ENCODE peak calls at places on chromosome 21, in eight cellular contexts. F is fibroblast of lung, X is GM23248, P is Panc1, R is Karpas-422, Q is DND-41, N is fibroblast of the aortic adventitia, J is fibroblast of mammary gland. D is an unnamed sample.

GRCh38 chr21:28547795-28548194 is 444.9 kb downstream of the LTN1 start:
- DNase-seq in N (peak), F (no peak), J (no peak), Q (no peak), X (peak), R (peak), P (no peak), D (no peak)

GRCh38 chr21:40640427-40640826 is 206.5 kb downstream of the DSCAM start:
- DNase-seq in X (no peak), F (no peak), J (no peak), Q (no peak), R (no peak), N (no peak), P (no peak), D (no peak)

GRCh38 chr21:18725653-18726052 is 322.1 kb upstream of the TMPRSS15 start:
- DNase-seq in J (no peak), Q (no peak), N (no peak), F (no peak), X (no peak), R (no peak), P (no peak), D (no peak)

GRCh38 chr21:22965455-22966125 is 1967.4 kb downstream of the NCAM2 start:
- DNase-seq in Q (no peak), J (no peak), F (no peak), N (no peak), X (no peak), R (no peak), P (no peak), D (no peak)

GRCh38 chr21:16992448-16992847 is 520.4 kb upstream of the CXADR start:
- DNase-seq in R (no peak), Q (no peak), X (no peak), N (no peak), J (no peak), P (no peak), F (no peak), D (no peak)

GRCh38 chr21:28605138-28605537 is 387.5 kb downstream of the LTN1 start:
- DNase-seq in R (peak), F (no peak), Q (peak), P (no peak), J (no peak), N (no peak), X (no peak), D (peak)

GRCh38 chr21:25790122-25790951 is 55.6 kb downstream of the GABPA start:
- DNase-seq in F (peak), P (peak), N (peak), J (peak), Q (peak), X (peak), R (peak), D (peak)

GRCh38 chr21:16496594-16496993 is 766.8 kb downstream of the USP25 start:
- DNase-seq in P (no peak), Q (no peak), X (no peak), J (no peak), N (no peak), R (no peak), F (no peak), D (no peak)

GRCh38 chr21:46325073-46325912 is 1.3 kb downstream of the PCNT start:
- DNase-seq in R (peak), J (peak), F (peak), X (peak), Q (peak), N (peak), P (no peak), D (peak)

GRCh38 chr21:18499761-18500376 is 96.3 kb upstream of the TMPRSS15 start:
- DNase-seq in F (peak), X (peak), N (peak), Q (peak), P (no peak), R (peak), J (peak), D (peak)

GRCh38 chr21:15422761-15423160 is 307.0 kb upstream of the USP25 start:
- DNase-seq in R (no peak), P (no peak), N (peak), J (peak), F (peak), X (peak), Q (no peak), D (no peak)

GRCh38 chr21:39444406-39445145 is 1.0 kb downstream of the LCA5L start:
- DNase-seq in J (peak), R (no peak), X (peak), Q (no peak), F (peak), P (no peak), N (peak), D (no peak)

GRCh38 chr21:23951251-23951650 is 1656.0 kb downstream of the MRPL39 start:
- DNase-seq in F (peak), Q (no peak), J (peak), R (no peak), X (no peak), P (peak), N (peak), D (no peak)

GRCh38 chr21:29985866-29986265 is 46.1 kb upstream of the GRIK1 start:
- DNase-seq in F (no peak), Q (no peak), R (no peak), J (no peak), P (no peak), N (no peak), X (no peak), D (no peak)

GRCh38 chr21:14875704-14876364 is 189.0 kb downstream of the NRIP1 start:
- DNase-seq in N (no peak), P (no peak), J (no peak), X (no peak), Q (no peak), R (no peak), F (no peak), D (peak)

GRCh38 chr21:18384771-18385170 is 18.8 kb downstream of the TMPRSS15 start:
- DNase-seq in N (peak), Q (no peak), F (no peak), J (peak), P (no peak), X (peak), R (peak), D (peak)

GRCh38 chr21:27213328-27213727 is 246.4 kb upstream of the ADAMTS5 start:
- DNase-seq in P (no peak), J (peak), N (peak), Q (no peak), X (peak), F (peak), R (no peak), D (no peak)

GRCh38 chr21:27034796-27035195 is 67.9 kb upstream of the ADAMTS5 start:
- DNase-seq in N (no peak), J (no peak), Q (no peak), F (no peak), P (no peak), X (no peak), R (no peak), D (no peak)

GRCh38 chr21:28247454-28248020 is 745.1 kb downstream of the LTN1 start:
- DNase-seq in N (no peak), X (no peak), Q (no peak), R (no peak), F (no peak), P (no peak), J (no peak), D (no peak)

GRCh38 chr21:44917446-44918106 is 3.1 kb downstream of the ITGB2 start:
- DNase-seq in R (no peak), J (no peak), X (no peak), F (no peak), P (no peak), Q (no peak), N (no peak), D (no peak)

GRCh38 chr21:44918581-44919033 is 2.1 kb downstream of the ITGB2 start:
- DNase-seq in N (no peak), Q (no peak), J (no peak), R (no peak), F (no peak), P (no peak), X (no peak), D (no peak)

GRCh38 chr21:44919111-44919912 is 1.4 kb downstream of the ITGB2 start:
- DNase-seq in X (peak), P (no peak), R (no peak), N (no peak), F (no peak), Q (no peak), J (no peak), D (no peak)

GRCh38 chr21:44916965-44917364 is 3.7 kb downstream of the ITGB2 start:
- DNase-seq in Q (no peak), P (no peak), R (no peak), X (no peak), J (no peak), N (no peak), F (no peak), D (no peak)

DNA sequence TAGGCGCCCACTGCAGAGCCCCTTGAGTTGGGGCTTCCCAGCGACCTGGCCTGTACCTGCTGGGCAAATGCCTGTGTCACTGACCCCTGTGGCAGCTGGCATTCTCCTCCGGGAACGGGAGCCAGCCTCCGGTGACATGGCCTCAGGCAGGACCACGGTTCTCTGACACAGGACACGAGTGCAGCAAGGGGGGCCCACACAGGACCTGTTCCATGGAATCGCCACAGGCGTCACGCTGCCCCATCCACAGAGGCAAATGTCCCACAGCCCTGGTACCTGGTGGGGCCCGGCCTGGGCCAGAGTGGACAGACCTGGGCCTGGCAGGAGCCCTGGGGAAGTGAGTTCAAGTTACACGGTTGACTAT is 2.6 kb downstream of the ITGB2 start:
- DNase-seq in J (no peak), X (no peak), F (no peak), Q (no peak), R (no peak), P (no peak), N (no peak), D (no peak)
- H3K4me3 ChIP-seq in J (no peak), X (no peak), F (no peak), Q (no peak), R (no peak), P (no peak), N (no peak), D (no peak)

DNA sequence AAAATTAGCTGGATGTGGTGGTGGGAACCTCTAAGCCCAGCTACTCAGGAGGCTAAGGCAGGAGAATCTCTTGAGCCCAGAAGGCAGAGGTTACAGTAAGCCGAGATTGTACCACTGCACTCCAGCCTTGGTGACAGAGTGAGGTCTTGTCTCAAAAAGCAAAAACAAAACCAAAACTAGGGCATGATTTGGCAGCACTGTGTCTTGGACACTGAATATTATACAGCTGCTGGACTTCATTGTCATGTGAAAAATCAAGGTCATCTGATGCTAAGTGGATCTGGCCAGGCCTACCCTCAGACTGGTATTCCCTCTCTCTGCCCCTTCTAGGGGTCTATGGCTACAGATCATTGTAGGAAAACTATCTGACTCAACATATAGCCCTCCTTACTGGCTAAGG is 55.2 kb upstream of the MRPS6 start:
- DNase-seq in J (no peak), F (no peak), R (peak), X (no peak), Q (no peak), N (no peak), P (no peak), D (peak)
- H3K4me3 ChIP-seq in J (no peak), F (no peak), R (peak), X (no peak), Q (no peak), N (no peak), P (no peak), D (peak)

DNA sequence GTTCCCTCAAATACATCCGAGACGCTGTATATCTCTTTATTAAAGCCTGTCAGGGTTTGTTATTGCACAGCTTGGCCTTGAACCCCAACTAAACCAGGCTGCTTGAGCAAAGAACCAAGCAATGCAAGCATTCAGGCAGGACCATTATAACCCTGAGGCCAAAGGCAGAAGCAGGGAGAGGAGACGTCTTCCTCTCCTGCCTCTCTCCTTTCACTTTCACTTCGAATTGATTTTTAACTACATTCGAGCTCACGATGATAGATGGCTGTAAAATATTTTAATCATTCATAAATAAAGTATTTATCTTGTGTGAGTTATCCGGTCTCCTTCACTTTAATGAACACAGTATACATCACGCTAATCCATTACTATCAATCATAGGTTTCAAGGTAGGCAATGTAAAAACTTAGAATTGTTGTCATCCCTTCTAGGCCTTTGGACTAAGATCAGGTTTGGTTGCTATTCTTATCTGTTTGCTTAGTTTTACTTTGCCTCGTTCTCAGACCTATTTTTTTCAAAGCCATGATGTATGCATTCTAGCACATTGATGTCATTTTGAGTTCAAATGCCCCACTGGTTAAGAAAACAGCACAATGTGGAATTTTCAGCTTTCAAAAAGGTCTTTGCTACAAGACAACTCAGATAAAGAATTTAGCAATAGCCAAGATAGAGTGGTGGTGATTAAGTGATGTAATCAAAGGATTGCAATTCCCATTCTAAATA is 480.2 kb upstream of the RUNX1 start:
- DNase-seq in N (peak), F (peak), Q (peak), P (no peak), J (no peak), R (peak), X (no peak), D (peak)
- H3K4me3 ChIP-seq in N (no peak), F (peak), Q (peak), P (peak), J (no peak), R (peak), X (no peak), D (peak)

DNA sequence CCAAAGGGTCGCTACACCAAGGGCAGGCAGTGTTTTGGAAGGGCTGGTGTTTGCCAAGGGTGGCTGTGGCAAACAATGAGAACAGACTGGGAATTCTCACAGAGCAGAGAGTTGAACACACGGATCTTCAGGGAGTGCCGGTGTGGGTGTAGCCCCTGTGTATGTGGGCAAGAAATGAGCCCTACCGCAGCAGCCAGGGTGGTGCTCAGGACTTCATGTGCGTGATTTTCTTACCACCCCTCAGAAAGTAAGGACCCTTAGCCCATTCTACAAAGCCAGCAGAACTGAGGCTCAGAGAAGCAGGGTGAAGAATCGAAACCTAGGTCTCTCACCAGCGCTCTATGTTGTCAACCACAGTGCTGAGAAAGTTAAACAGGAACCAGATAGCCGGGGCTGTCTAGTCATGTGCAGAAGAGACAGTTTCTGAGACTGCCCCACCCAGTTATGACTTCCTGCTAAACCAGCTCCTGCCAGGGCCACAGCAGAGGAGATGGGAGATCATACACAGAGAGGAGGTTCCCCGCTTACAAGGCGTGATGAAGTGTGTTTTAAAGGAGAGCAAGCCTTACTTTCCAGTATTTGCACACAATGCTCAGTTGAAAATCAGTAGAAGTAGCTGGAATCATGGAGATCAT is 21.9 kb upstream of the MORC3 start:
- DNase-seq in F (no peak), R (peak), Q (peak), P (no peak), J (no peak), N (peak), X (peak), D (peak)
- H3K4me3 ChIP-seq in F (no peak), R (no peak), Q (no peak), P (no peak), J (no peak), N (no peak), X (peak), D (peak)

GRCh38 chr21:42301371-42302291 is 13.6 kb downstream of the TFF3 start:
- DNase-seq in R (no peak), X (no peak), F (no peak), P (no peak), N (no peak), Q (no peak), J (no peak), D (no peak)

GRCh38 chr21:42300045-42300583 is 15.1 kb downstream of the TFF3 start:
- DNase-seq in R (no peak), X (no peak), F (no peak), P (no peak), Q (no peak), N (no peak), J (no peak), D (no peak)

GRCh38 chr21:42302292-42302650 is 12.9 kb downstream of the TFF3 start:
- DNase-seq in X (no peak), R (no peak), Q (no peak), P (no peak), F (no peak), N (no peak), J (no peak), D (no peak)

GRCh38 chr21:42299324-42300044 is 15.7 kb downstream of the TFF3 start:
- DNase-seq in J (no peak), F (no peak), P (no peak), Q (peak), R (no peak), N (no peak), X (no peak), D (no peak)

GRCh38 chr21:42300956-42301355 is 14.3 kb downstream of the TFF3 start:
- DNase-seq in J (no peak), R (no peak), N (no peak), F (no peak), X (no peak), Q (no peak), P (no peak), D (no peak)
- H3K4me3 ChIP-seq in J (no peak), R (no peak), N (no peak), F (no peak), X (no peak), Q (no peak), P (no peak), D (no peak)

DNA sequence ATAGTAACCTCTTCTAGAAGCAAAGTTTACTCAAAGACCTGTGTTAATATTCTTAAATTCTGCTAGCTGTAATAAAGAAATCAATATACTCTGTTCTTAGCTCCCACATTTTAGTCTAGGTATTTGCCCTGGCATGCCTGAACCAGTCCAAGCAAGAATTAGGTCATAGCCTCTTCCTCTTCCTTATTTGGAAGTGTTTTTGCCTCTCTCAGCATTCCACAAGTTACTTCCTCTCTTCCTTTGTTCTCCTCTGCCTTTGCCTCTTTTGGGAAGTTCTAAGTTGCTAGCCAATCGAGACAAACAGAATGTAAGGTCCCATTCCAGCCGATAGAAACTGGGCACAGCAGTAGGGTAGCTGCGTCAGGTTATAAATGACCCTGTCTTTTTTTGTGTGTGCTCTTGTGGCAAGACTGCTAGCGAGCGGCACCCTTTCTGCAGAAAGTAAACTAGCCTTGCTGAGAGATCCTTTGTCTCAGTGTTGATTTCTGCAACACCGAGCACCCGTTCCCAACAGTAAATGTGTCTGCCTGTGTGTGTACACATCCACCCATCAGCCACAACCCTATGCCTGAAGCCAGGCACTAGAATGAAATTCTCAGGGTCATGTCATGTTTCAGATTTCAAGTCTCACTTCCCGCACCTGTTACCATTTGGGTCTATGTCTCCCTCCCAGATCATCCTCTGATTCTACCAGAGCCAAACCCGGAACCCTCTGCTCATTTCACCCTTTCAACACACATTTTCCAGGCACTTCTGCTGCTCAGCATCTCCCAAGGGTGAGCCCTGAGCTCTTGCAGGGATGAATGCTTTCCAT is 37.5 kb downstream of the LRRC3 start:
- DNase-seq in Q (no peak), J (no peak), R (no peak), P (no peak), X (no peak), F (no peak), N (no peak), D (no peak)
- H3K4me3 ChIP-seq in Q (no peak), J (no peak), R (no peak), P (no peak), X (no peak), F (no peak), N (no peak), D (no peak)

GRCh38 chr21:31728952-31729351 is 3.0 kb downstream of the SCAF4 start:
- DNase-seq in P (no peak), R (no peak), X (no peak), Q (no peak), N (no peak), F (no peak), J (no peak), D (no peak)
- H3K4me3 ChIP-seq in P (no peak), R (peak), X (no peak), Q (peak), N (peak), F (peak), J (no peak), D (no peak)

GRCh38 chr21:42086969-42087368 is 15.9 kb downstream of the UMODL1 start:
- DNase-seq in J (no peak), X (no peak), P (no peak), N (no peak), R (no peak), Q (no peak), F (no peak), D (peak)

GRCh38 chr21:42089665-42090310 is 18.7 kb downstream of the UMODL1 start:
- DNase-seq in X (no peak), Q (no peak), P (no peak), J (no peak), N (no peak), F (no peak), R (no peak), D (no peak)

GRCh38 chr21:42088658-42089057 is 17.5 kb downstream of the UMODL1 start:
- DNase-seq in N (no peak), R (no peak), X (no peak), Q (no peak), P (no peak), F (no peak), J (no peak), D (no peak)

GRCh38 chr21:42089093-42089631 is 18.0 kb downstream of the UMODL1 start:
- DNase-seq in N (no peak), P (no peak), Q (peak), R (no peak), X (no peak), F (no peak), J (no peak), D (no peak)

GRCh38 chr21:42088148-42088547 is 17.0 kb downstream of the UMODL1 start:
- DNase-seq in F (no peak), J (no peak), X (no peak), P (no peak), N (no peak), R (no peak), Q (no peak), D (no peak)
- H3K4me3 ChIP-seq in F (no peak), J (no peak), X (no peak), P (no peak), N (no peak), R (no peak), Q (no peak), D (no peak)